ENCODE peak calls at places on chromosomes 5 and 9, in nine cellular contexts. T is brain microvascular endothelial cell, R is psoas muscle, G is PC-9, K is endothelial cell of umbilical vein, Z is right lobe of liver, W is tibial artery, Q is HL-60, M is cardiac fibroblast. C is an unnamed sample.

GRCh38 chr5:176473335-176474006 is 25.3 kb downstream of the FAF2 start:
- DNase-seq in W (no peak), Z (no peak), M (no peak), G (no peak), R (no peak), K (no peak), T (peak; percentile 16), Q (no peak), C (no peak)

GRCh38 chr9:93591706-93592388 is 15.5 kb downstream of the PHF2 start:
- DNase-seq in G (no peak), T (no peak), K (no peak), R (peak; percentile 39), Z (no peak), W (no peak), M (no peak), Q (no peak), C (peak; percentile 1)

GRCh38 chr5:157596449-157596848 is 20.9 kb upstream of the ADAM19 start:
- DNase-seq in T (no peak), W (no peak), M (no peak), G (no peak), Q (no peak), K (no peak), Z (no peak), R (no peak), C (peak; percentile 81)

GRCh38 chr5:54719384-54720306 is 202.1 kb downstream of the SNX18 start:
- DNase-seq in Z (no peak), W (peak; percentile 70), G (no peak), R (no peak), M (peak; percentile 86), T (peak; percentile 91), Q (no peak), K (peak; percentile 45), C (no peak)

GRCh38 chr9:129276486-129277260 is 98.6 kb upstream of the IER5L start:
- DNase-seq in T (no peak), Z (peak; percentile 29), R (peak; percentile 34), W (peak; percentile 5), Q (no peak), K (no peak), M (no peak), G (no peak), C (no peak)

GRCh38 chr9:130872912-130873503 is 23.6 kb downstream of the QRFP start:
- DNase-seq in M (no peak), Z (peak; percentile 86), R (peak; percentile 75), T (no peak), K (no peak), W (peak; percentile 55), G (no peak), Q (no peak), C (no peak)

GRCh38 chr9:122265265-122265900 is 701 bp downstream of the MRRF start:
- DNase-seq in T (no peak), Z (no peak), G (no peak), Q (peak; percentile 50), R (no peak), M (peak; percentile 20), W (no peak), K (peak; percentile 36), C (peak; percentile 10)

GRCh38 chr9:137048655-137049543 is 2.9 kb upstream of the NPDC1 start:
- DNase-seq in K (no peak), Z (no peak), T (no peak), W (no peak), M (no peak), Q (no peak), G (no peak), R (no peak), C (no peak)

GRCh38 chr5:141135030-141135717 is at the start of gene PCDHB5:
- DNase-seq in K (peak; percentile 38), W (no peak), M (peak; percentile 12), T (no peak), G (no peak), Z (no peak), Q (no peak), R (no peak), C (no peak)

GRCh38 chr5:96072138-96072790 is 110.6 kb upstream of the ELL2 start:
- DNase-seq in R (no peak), M (no peak), W (no peak), K (no peak), T (no peak), G (no peak), Z (no peak), Q (no peak), C (no peak)

GRCh38 chr5:149381261-149381985 is 2.3 kb upstream of the IL17B start:
- DNase-seq in G (no peak), T (no peak), R (no peak), Z (no peak), M (no peak), Q (no peak), W (no peak), K (no peak), C (no peak)

GRCh38 chr5:130151239-130151638 is 247.0 kb downstream of the CHSY3 start:
- DNase-seq in G (no peak), Z (no peak), W (no peak), R (no peak), M (peak; percentile 31), Q (no peak), K (no peak), T (no peak), C (no peak)

GRCh38 chr5:62260510-62260909 is 45.5 kb upstream of the KIF2A start:
- DNase-seq in T (no peak), Q (no peak), K (no peak), Z (no peak), G (no peak), W (no peak), R (no peak), M (no peak), C (no peak)

GRCh38 chr5:155700333-155700732 is 626.6 kb upstream of the SGCD start:
- DNase-seq in Q (no peak), Z (no peak), T (no peak), G (no peak), M (no peak), K (no peak), W (no peak), R (no peak), C (no peak)

GRCh38 chr5:75057551-75057950 is 5.2 kb upstream of the GCNT4 start:
- DNase-seq in W (no peak), G (no peak), Z (no peak), M (no peak), Q (no peak), R (no peak), K (peak; percentile 19), T (no peak), C (no peak)

GRCh38 chr9:20271723-20272122 is 350.6 kb downstream of the MLLT3 start:
- DNase-seq in T (no peak), Q (no peak), K (no peak), R (no peak), G (no peak), W (no peak), Z (no peak), M (no peak), C (no peak)

GRCh38 chr9:111276723-111277122 is 53.3 kb downstream of the OR2K2 start:
- DNase-seq in M (no peak), G (no peak), Z (no peak), K (no peak), T (no peak), Q (no peak), R (no peak), W (no peak), C (no peak)

GRCh38 chr9:982660-983240 is 6.3 kb downstream of the DMRT3 start:
- DNase-seq in Z (no peak), W (no peak), T (no peak), G (no peak), M (no peak), R (no peak), K (no peak), Q (no peak), C (no peak)

GRCh38 chr5:88244686-88245085 is 24.0 kb downstream of the TMEM161B start:
- DNase-seq in G (peak; percentile 24), W (no peak), R (no peak), M (no peak), Q (no peak), K (no peak), T (peak; percentile 21), Z (no peak), C (no peak)

GRCh38 chr5:11595045-11595444 is 309.2 kb downstream of the CTNND2 start:
- DNase-seq in R (no peak), Z (no peak), K (no peak), M (no peak), Q (no peak), T (no peak), W (no peak), G (no peak), C (no peak)

GRCh38 chr5:60586307-60586901 is 113.6 kb downstream of the DEPDC1B start:
- DNase-seq in G (no peak), Q (no peak), R (no peak), W (no peak), M (peak; percentile 58), T (peak; percentile 9), K (peak; percentile 36), Z (no peak), C (no peak)

GRCh38 chr9:93225417-93225816 is 41.5 kb downstream of the WNK2 start:
- DNase-seq in R (no peak), G (no peak), M (no peak), Q (no peak), K (no peak), Z (no peak), T (no peak), W (no peak), C (no peak)

GRCh38 chr5:138900281-138900965 is 25.3 kb upstream of the LRRTM2 start:
- DNase-seq in R (no peak), Q (no peak), T (peak; percentile 69), W (no peak), K (peak; percentile 89), M (peak; percentile 26), Z (no peak), G (peak; percentile 6), C (peak; percentile 57)

GRCh38 chr5:2549902-2550301 is 201.6 kb downstream of the IRX2 start:
- DNase-seq in K (no peak), W (no peak), Z (no peak), G (no peak), T (no peak), M (no peak), R (no peak), Q (no peak), C (no peak)
- TF ChIP-seq CTCF in K (no peak), W (no peak), Z (no peak), G (no peak), T (no peak), M (no peak), R (no peak), Q (no peak), C (no peak)

GRCh38 chr5:43049216-43049615 is 9.1 kb upstream of the ANXA2R start:
- DNase-seq in Q (no peak), Z (no peak), M (no peak), T (no peak), K (no peak), W (no peak), G (no peak), R (no peak), C (no peak)
- H3K4me3 ChIP-seq in Q (no peak overlapping the region), Z (no peak overlapping the region), M (no peak overlapping the region), T (no peak overlapping the region), K (no peak overlapping the region), W (no peak overlapping the region), G (no peak overlapping the region), R (no peak overlapping the region), C (no peak overlapping the region)

GRCh38 chr5:107696511-107696910 is 25.8 kb upstream of the EFNA5 start:
- DNase-seq in R (no peak), K (no peak), W (no peak), T (no peak), M (no peak), G (no peak), Q (no peak), Z (no peak), C (no peak)
- TF ChIP-seq CTCF in R (no peak), K (no peak), W (no peak), T (no peak), M (no peak), G (no peak), Q (no peak), Z (no peak), C (no peak)

GRCh38 chr5:13745508-13745907 is 199.0 kb downstream of the DNAH5 start:
- DNase-seq in Z (no peak), W (no peak), T (peak; percentile 55), K (peak; percentile 60), M (no peak), Q (no peak), G (no peak), R (no peak), C (no peak)
- H3K4me3 ChIP-seq in Z (no peak overlapping the region), W (no peak overlapping the region), T (no peak overlapping the region), K (no peak overlapping the region), M (no peak overlapping the region), Q (no peak overlapping the region), G (no peak overlapping the region), R (no peak overlapping the region), C (no peak overlapping the region)